ENCODE peak calls at places on chromosomes 12 and 14, in five cellular contexts. D is bronchial epithelial cell, N is suprapubic skin, W is HFFc6, G is left ventricle myocardium inferior. A is an unnamed sample.

GRCh38 chr12:12216349-12217017 is 50.4 kb downstream of the LRP6 start:
- DNase-seq in D (no peak), N (no peak), W (no peak), G (no peak), A (no peak)

GRCh38 chr12:27525373-27525772 is 1.4 kb downstream of the PPFIBP1 start:
- DNase-seq in D (peak), N (no peak), W (peak), G (no peak), A (no peak)

GRCh38 chr14:101506921-101507300 is 54.4 kb upstream of the DIO3 start:
- DNase-seq in D (no peak), N (peak), W (no peak), G (no peak), A (peak)

GRCh38 chr12:107805488-107806180 is 31.1 kb downstream of the ASCL4 start:
- DNase-seq in D (no peak), N (no peak), W (no peak), G (no peak), A (no peak)

GRCh38 chr12:90575995-90576394 is 379.0 kb downstream of the CCER1 start:
- DNase-seq in D (no peak), N (no peak), W (no peak), G (peak), A (no peak)

GRCh38 chr12:57611116-57611809 is at the start of gene ARHGEF25:
- DNase-seq in D (no peak), N (no peak), W (no peak), G (peak), A (peak)

GRCh38 chr12:100574262-100575074 is 984 bp downstream of the GAS2L3 start:
- DNase-seq in D (peak), N (no peak), W (no peak), G (peak), A (no peak)

GRCh38 chr14:30195946-30196345 is 268.3 kb upstream of the PRKD1 start:
- DNase-seq in D (no peak), N (no peak), W (no peak), G (no peak), A (no peak)

GRCh38 chr14:23142826-23143225 is 23.8 kb upstream of the CEBPE start:
- DNase-seq in D (no peak), N (no peak), W (no peak), G (no peak), A (no peak)

GRCh38 chr12:31362115-31362758 is 36.3 kb upstream of the SINHCAF start:
- DNase-seq in D (peak), N (no peak), W (no peak), G (no peak), A (no peak)

GRCh38 chr12:89390802-89391673 is 38.7 kb upstream of the DUSP6 start:
- DNase-seq in D (peak), N (no peak), W (peak), G (no peak), A (no peak)

GRCh38 chr12:102413396-102413795 is 67.0 kb downstream of the IGF1 start:
- DNase-seq in D (no peak), N (no peak), W (no peak), G (no peak), A (no peak)

GRCh38 chr14:75514673-75515630 is 7.3 kb upstream of the BATF start:
- DNase-seq in D (no peak), N (no peak), W (no peak), G (peak), A (no peak)

GRCh38 chr12:86186449-86186848 is 69.7 kb downstream of the MGAT4C start:
- DNase-seq in D (peak), N (no peak), W (no peak), G (no peak), A (no peak)

GRCh38 chr12:72448089-72448488 is 175.9 kb downstream of the TRHDE start:
- DNase-seq in D (no peak), N (no peak), W (no peak), G (no peak), A (no peak)

GRCh38 chr12:112419269-112420133 is 754 bp downstream of the PTPN11 start:
- DNase-seq in D (peak), N (peak), W (peak), G (peak), A (peak)

GRCh38 chr14:29528889-29529288 is 398.8 kb downstream of the PRKD1 start:
- DNase-seq in D (no peak), N (no peak), W (no peak), G (no peak), A (no peak)

GRCh38 chr14:88746042-88746441 is 46.7 kb downstream of the EML5 start:
- DNase-seq in D (no peak), N (no peak), W (no peak), G (no peak), A (no peak)

GRCh38 chr12:106226884-106227640 is 20.8 kb downstream of the CKAP4 start:
- DNase-seq in D (peak), N (no peak), W (peak), G (no peak), A (no peak)

GRCh38 chr14:80959448-80960006 is 4.1 kb downstream of the TSHR start:
- DNase-seq in D (no peak), N (no peak), W (no peak), G (no peak), A (no peak)

GRCh38 chr12:16347391-16348298 is at the start of gene MGST1:
- DNase-seq in D (peak), N (peak), W (peak), G (peak), A (no peak)

GRCh38 chr14:89444536-89445125 is 27.6 kb upstream of the FOXN3 start:
- DNase-seq in D (no peak), N (no peak), W (no peak), G (no peak), A (no peak)

GRCh38 chr14:70724061-70724596 is 82.4 kb downstream of the TTC9 start:
- DNase-seq in D (no peak), N (no peak), W (no peak), G (no peak), A (no peak)

GRCh38 chr12:81359736-81360135 is 281.9 kb downstream of the ACSS3 start:
- DNase-seq in D (no peak), N (no peak), W (no peak), G (no peak), A (no peak)

GRCh38 chr14:103118663-103119404 is 4.4 kb upstream of the TNFAIP2 start:
- DNase-seq in D (no peak), N (no peak), W (no peak), G (peak), A (no peak)

GRCh38 chr12:65911321-65911720 is 87.0 kb downstream of the HMGA2 start:
- DNase-seq in D (peak), N (no peak), W (peak), G (no peak), A (no peak)

GRCh38 chr14:49966304-49966809 is 73.5 kb downstream of the ARF6 start:
- DNase-seq in D (no peak), N (no peak), W (no peak), G (no peak), A (no peak)

GRCh38 chr14:67391266-67391665 is 20.7 kb downstream of the PLEK2 start:
- DNase-seq in D (no peak), N (no peak), W (no peak), G (no peak), A (no peak)

GRCh38 chr12:130796985-130797686 is 41.9 kb downstream of the STX2 start:
- DNase-seq in D (no peak), N (peak), W (no peak), G (no peak), A (no peak)

GRCh38 chr14:103070971-103071542 is 13.0 kb upstream of the LBHD2 start:
- DNase-seq in D (no peak), N (peak), W (no peak), G (peak), A (no peak)

GRCh38 chr12:131142891-131143637 is 189.4 kb downstream of the ADGRD1 start:
- DNase-seq in D (no peak), N (no peak), W (no peak), G (no peak), A (peak)

GRCh38 chr12:46395308-46395707 is 22.7 kb upstream of the SLC38A2 start:
- DNase-seq in D (no peak), N (no peak), W (no peak), G (no peak), A (no peak)

GRCh38 chr12:110606253-110606611 is 7.7 kb upstream of the TCTN1 start:
- DNase-seq in D (no peak), N (no peak), W (no peak), G (no peak), A (no peak)
- TF ChIP-seq CTCF in D (no peak), N (no peak), W (no peak), G (no peak), A (no peak)

DNA sequence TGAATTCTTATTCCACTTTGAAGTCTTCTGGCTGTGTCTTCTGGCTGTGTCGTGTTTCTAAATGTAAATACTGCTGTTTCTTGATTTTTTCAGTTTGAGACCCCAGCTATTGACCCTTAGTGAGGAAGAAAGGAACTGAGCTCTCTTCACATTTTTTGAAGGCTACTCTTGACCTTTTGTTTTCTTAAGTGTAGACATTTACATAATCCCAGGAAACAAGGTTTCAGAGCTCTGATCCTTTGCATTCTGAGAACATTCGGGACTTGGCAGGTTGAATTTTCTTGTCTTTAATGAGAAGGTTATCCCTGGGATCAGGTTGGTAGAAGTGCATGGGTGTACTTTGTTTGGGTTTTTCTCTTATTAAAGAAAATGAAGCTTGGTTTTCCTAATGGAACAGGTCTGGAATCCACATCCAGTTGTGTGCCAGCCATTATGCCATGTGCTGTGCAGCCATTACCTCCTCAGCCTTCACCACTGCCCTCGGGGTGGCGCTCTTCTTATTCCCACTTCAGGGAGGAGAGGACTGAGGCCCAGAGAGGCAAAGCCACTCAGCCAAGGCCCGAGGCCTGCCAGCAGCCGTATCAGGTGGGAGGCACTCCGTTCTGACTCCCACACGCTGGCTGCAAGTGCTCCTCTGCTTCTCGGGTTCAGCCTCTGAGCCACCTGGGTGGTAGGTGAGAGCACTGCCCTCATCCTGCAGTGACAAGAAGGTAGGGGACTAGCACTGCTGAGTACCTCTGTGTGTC is 120.9 kb downstream of the BEGAIN start:
- DNase-seq in D (no peak), N (no peak), W (no peak), G (no peak), A (no peak)
- TF ChIP-seq CTCF in D (no peak), N (no peak), W (peak), G (no peak), A (no peak)

DNA sequence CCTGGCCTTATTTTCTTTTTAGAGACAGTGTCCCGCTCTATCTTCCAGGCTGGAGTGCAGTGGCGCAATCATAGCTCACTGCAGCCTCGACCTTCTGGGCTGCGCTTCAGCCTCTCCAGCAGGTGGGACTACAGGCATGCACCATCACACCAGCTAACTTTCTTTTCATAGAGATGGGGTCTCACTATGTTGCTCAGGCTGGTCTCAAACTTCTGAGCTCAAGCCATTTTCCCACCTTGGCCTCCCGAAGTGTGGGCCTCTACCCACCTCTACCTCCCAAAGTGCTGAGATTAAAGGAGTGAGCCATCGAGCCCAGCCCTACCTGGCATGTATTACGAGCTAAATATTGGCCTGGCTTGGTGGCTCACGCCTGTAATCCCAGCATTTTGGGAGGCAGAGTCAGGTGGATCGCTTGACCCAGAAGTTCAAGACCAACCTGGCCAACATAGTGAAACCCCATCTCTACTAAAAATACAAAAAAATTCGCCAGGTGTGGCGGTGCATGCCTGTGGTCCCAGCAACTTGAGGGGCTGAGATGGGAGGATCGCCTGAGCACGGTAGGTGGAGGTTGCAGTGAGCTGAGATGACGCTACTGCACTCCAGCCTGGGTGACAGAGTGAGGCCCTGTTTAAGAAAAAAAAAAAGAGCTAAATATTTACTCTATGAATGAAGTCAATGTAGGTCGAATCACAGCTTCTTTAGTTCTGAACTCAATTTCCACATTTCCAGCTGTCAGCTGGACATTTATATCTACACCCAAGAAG is 7.6 kb upstream of the RILPL1 start:
- DNase-seq in D (no peak), N (no peak), W (no peak), G (no peak), A (no peak)
- TF ChIP-seq CTCF in D (no peak), N (no peak), W (no peak), G (no peak), A (no peak)

GRCh38 chr12:22938323-22938722 is 313.4 kb downstream of the ETNK1 start:
- DNase-seq in D (no peak), N (no peak), W (no peak), G (no peak), A (no peak)
- TF ChIP-seq CTCF in D (no peak), N (no peak), W (no peak), G (no peak), A (no peak)

GRCh38 chr12:109358154-109358869 is 10.6 kb downstream of the MYO1H start:
- DNase-seq in D (no peak), N (no peak), W (no peak), G (no peak), A (no peak)
- TF ChIP-seq CTCF in D (no peak), N (no peak), W (no peak), G (no peak), A (no peak)

A was measured in ovary.